ENCODE peak calls at places on chromosomes 2 and 18, in ten cellular contexts. W is myocyte; S is activated CD4-positive, alpha-beta T cell treated with anti-CD3 and anti-CD28 coated beads, Interleukin-2, amount 50 U/mL, for 48 hours; X is PC-3; N is right cardiac atrium; M is AG10803; F is C1 segment of cervical spinal cord; K is NCI-H2081; Z is iris pigment epithelial cell; V is H9. P is an unnamed sample.

GRCh38 chr2:237604960-237605359 is 14.4 kb upstream of the RAB17 start:
- DNase-seq in W (peak; percentile 56), S (no peak), X (peak; percentile 30), N (no peak), M (peak; percentile 41), F (no peak), K (no peak), Z (no peak), V (no peak), P (no peak)

GRCh38 chr2:18829976-18830375 is 240.6 kb upstream of the NT5C1B start:
- DNase-seq in W (peak; percentile 29), S (no peak), X (no peak), N (no peak), M (peak; percentile 80), F (no peak), K (no peak), Z (peak; percentile 36), V (no peak), P (no peak)

GRCh38 chr2:223465793-223466192 is 136.4 kb downstream of the SCG2 start:
- DNase-seq in W (peak; percentile 91), S (no peak), X (peak; percentile 92), N (peak; percentile 91), M (peak; percentile 98), F (peak; percentile 13), K (no peak), Z (peak; percentile 100), V (no peak), P (peak; percentile 46)

GRCh38 chr18:23671564-23671963 is 8.9 kb upstream of the ANKRD29 start:
- DNase-seq in W (no peak), S (no peak), X (no peak), N (no peak), M (no peak), F (no peak), K (no peak), Z (no peak), V (no peak), P (no peak)

GRCh38 chr2:9983413-9984216 is 32.1 kb downstream of the GRHL1 start:
- DNase-seq in W (peak; percentile 25), S (no peak), X (peak; percentile 25), N (no peak), M (peak; percentile 70), F (no peak), K (no peak), Z (peak; percentile 60), V (no peak), P (no peak)

GRCh38 chr2:43133336-43133707 is 93.1 kb downstream of the ZFP36L2 start:
- DNase-seq in W (no peak), S (no peak), X (no peak), N (no peak), M (no peak), F (no peak), K (no peak), Z (no peak), V (no peak), P (no peak)

GRCh38 chr2:26721267-26722032 is 28.9 kb downstream of the KCNK3 start:
- DNase-seq in W (no peak), S (no peak), X (no peak), N (peak; percentile 44), M (no peak), F (no peak), K (peak; percentile 75), Z (no peak), V (peak; percentile 57), P (no peak)

GRCh38 chr2:143558665-143559064 is 429.4 kb downstream of the ARHGAP15 start:
- DNase-seq in W (peak; percentile 56), S (no peak), X (peak; percentile 53), N (no peak), M (peak; percentile 82), F (no peak), K (no peak), Z (peak; percentile 85), V (no peak), P (no peak)

GRCh38 chr18:7158201-7158600 is 40.6 kb upstream of the LAMA1 start:
- DNase-seq in W (peak; percentile 13), S (no peak), X (peak; percentile 46), N (no peak), M (peak; percentile 47), F (no peak), K (no peak), Z (peak; percentile 87), V (no peak), P (no peak)

GRCh38 chr2:172090044-172090946 is 5.0 kb downstream of the DLX1 start:
- DNase-seq in W (no peak), S (no peak), X (no peak), N (no peak), M (no peak), F (no peak), K (no peak), Z (no peak), V (peak; percentile 77), P (no peak)

GRCh38 chr18:23484783-23485182 is 18.5 kb upstream of the RMC1 start:
- DNase-seq in W (no peak), S (no peak), X (no peak), N (no peak), M (no peak), F (no peak), K (no peak), Z (no peak), V (no peak), P (no peak)

GRCh38 chr2:47483191-47483590 is 80.2 kb downstream of the MSH2 start:
- DNase-seq in W (no peak), S (no peak), X (no peak), N (no peak), M (no peak), F (no peak), K (no peak), Z (no peak), V (no peak), P (no peak)

GRCh38 chr2:134261398-134262131 is 7.7 kb downstream of the MGAT5 start:
- DNase-seq in W (no peak), S (no peak), X (no peak), N (no peak), M (peak; percentile 59), F (no peak), K (no peak), Z (no peak), V (no peak), P (no peak)

GRCh38 chr2:1614564-1614963 is 129.8 kb downstream of the PXDN start:
- DNase-seq in W (no peak), S (no peak), X (no peak), N (no peak), M (no peak), F (no peak), K (no peak), Z (no peak), V (no peak), P (no peak)

GRCh38 chr2:127094509-127095366 is 12.2 kb downstream of the BIN1 start:
- DNase-seq in W (peak; percentile 91), S (no peak), X (peak; percentile 49), N (peak; percentile 89), M (peak; percentile 28), F (no peak), K (no peak), Z (no peak), V (no peak), P (no peak)

GRCh38 chr18:54561864-54562263 is 29.2 kb upstream of the DYNAP start:
- DNase-seq in W (no peak), S (no peak), X (peak; percentile 27), N (no peak), M (no peak), F (no peak), K (no peak), Z (no peak), V (no peak), P (no peak)

GRCh38 chr2:189896809-189897208 is 112.6 kb downstream of the PMS1 start:
- DNase-seq in W (no peak), S (no peak), X (no peak), N (no peak), M (no peak), F (no peak), K (no peak), Z (no peak), V (no peak), P (no peak)

P was measured in NK-92 treated with Interleukin-12 subunit alpha and Interleukin-12 subunit beta, amount 100 ng/mL, for 24 hours.